ENCODE peak calls at places on chromosomes 16 and 17, in eight cellular contexts. V, Y, O, S, J, H, T and R are unnamed samples.

GRCh38 chr17:78432929-78433727 is 54.7 kb downstream of the PGS1 start:
- DNase-seq in V (no peak), Y (no peak), O (no peak), S (no peak), J (no peak), H (no peak), T (no peak), R (no peak)

GRCh38 chr17:82848022-82848592 is 8.3 kb upstream of the ZNF750 start:
- DNase-seq in V (no peak), Y (peak), O (no peak), S (peak), J (peak), H (no peak), T (no peak), R (no peak)

GRCh38 chr16:14510939-14511797 is 118.9 kb downstream of the PARN start:
- DNase-seq in V (no peak), Y (no peak), O (no peak), S (no peak), J (no peak), H (no peak), T (no peak), R (no peak)

GRCh38 chr17:80529104-80529903 is 15.3 kb upstream of the RPTOR start:
- DNase-seq in V (no peak), Y (no peak), O (no peak), S (no peak), J (no peak), H (no peak), T (no peak), R (no peak)

GRCh38 chr17:63181856-63182255 is 215.8 kb downstream of the TANC2 start:
- DNase-seq in V (no peak), Y (no peak), O (no peak), S (no peak), J (no peak), H (no peak), T (no peak), R (no peak)

GRCh38 chr16:88286301-88286923 is 96.3 kb upstream of the ZNF469 start:
- DNase-seq in V (no peak), Y (no peak), O (no peak), S (no peak), J (no peak), H (no peak), T (no peak), R (no peak)

GRCh38 chr16:57446530-57447141 is 549 bp downstream of the CIAPIN1 start:
- DNase-seq in V (no peak), Y (peak), O (peak), S (peak), J (peak), H (no peak), T (no peak), R (peak)

GRCh38 chr16:81778861-81779539 is at the start of gene PLCG2:
- DNase-seq in V (no peak), Y (peak), O (peak), S (peak), J (peak), H (peak), T (peak), R (peak)

GRCh38 chr16:58306327-58306726 is 11.5 kb upstream of the PRSS54 start:
- DNase-seq in V (peak), Y (no peak), O (peak), S (no peak), J (peak), H (no peak), T (no peak), R (peak)

GRCh38 chr17:62898239-62898864 is 67.7 kb upstream of the TANC2 start:
- DNase-seq in V (no peak), Y (no peak), O (no peak), S (no peak), J (no peak), H (no peak), T (no peak), R (no peak)

GRCh38 chr17:81885869-81886548 is 5.4 kb downstream of the ALYREF start:
- DNase-seq in V (no peak), Y (no peak), O (no peak), S (no peak), J (no peak), H (no peak), T (no peak), R (no peak)

DNA sequence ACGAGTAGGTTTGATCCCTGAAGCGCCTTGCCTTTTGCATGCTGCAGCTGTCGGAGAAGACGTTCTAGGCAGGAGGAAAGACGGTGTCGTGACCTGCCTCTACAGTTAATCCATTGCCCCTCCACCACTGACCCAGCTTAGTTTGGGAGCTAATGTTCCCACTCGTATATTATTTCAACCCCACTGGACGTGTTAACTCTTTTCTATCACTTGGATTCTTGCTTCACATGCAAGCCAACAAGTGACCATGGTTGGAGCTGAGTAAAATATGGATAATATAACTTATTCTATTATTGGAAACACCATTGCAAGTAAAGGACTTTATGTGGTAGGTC is 681 bp downstream of the CALCOCO2 start:
- DNase-seq in V (no peak), Y (no peak), O (no peak), S (no peak), J (no peak), H (no peak), T (no peak), R (no peak)
- TF ChIP-seq CTCF in V (no peak), Y (no peak), O (no peak), S (no peak), J (no peak), H (no peak), T (no peak), R (no peak)

GRCh38 chr17:60231234-60231633 is 81.5 kb downstream of the CA4 start:
- DNase-seq in V (no peak), Y (no peak), O (peak), S (no peak), J (no peak), H (no peak), T (no peak), R (no peak)
- TF ChIP-seq CTCF in V (peak), Y (no peak), O (peak), S (no peak), J (peak), H (no peak), T (peak), R (no peak)

GRCh38 chr17:40061532-40062038 is 1.2 kb upstream of the THRA start:
- DNase-seq in V (no peak), Y (no peak), O (no peak), S (no peak), J (no peak), H (no peak), T (no peak), R (no peak)

GRCh38 chr17:40063915-40064531 is 1.3 kb downstream of the THRA start:
- DNase-seq in V (no peak), Y (no peak), O (no peak), S (peak), J (peak), H (no peak), T (no peak), R (no peak)

GRCh38 chr17:40063034-40063765 is 435 bp downstream of the THRA start:
- DNase-seq in V (no peak), Y (peak), O (peak), S (peak), J (peak), H (no peak), T (peak), R (peak)

GRCh38 chr17:40060887-40061480 is 1.8 kb upstream of the THRA start:
- DNase-seq in V (no peak), Y (no peak), O (no peak), S (no peak), J (no peak), H (no peak), T (no peak), R (peak)

GRCh38 chr17:40062347-40063033 is at the start of gene THRA:
- DNase-seq in V (no peak), Y (peak), O (peak), S (peak), J (peak), H (peak), T (peak), R (peak)
- TF ChIP-seq CTCF in V (no peak), Y (no peak), O (no peak), S (peak), J (no peak), H (no peak), T (no peak), R (no peak)

DNA sequence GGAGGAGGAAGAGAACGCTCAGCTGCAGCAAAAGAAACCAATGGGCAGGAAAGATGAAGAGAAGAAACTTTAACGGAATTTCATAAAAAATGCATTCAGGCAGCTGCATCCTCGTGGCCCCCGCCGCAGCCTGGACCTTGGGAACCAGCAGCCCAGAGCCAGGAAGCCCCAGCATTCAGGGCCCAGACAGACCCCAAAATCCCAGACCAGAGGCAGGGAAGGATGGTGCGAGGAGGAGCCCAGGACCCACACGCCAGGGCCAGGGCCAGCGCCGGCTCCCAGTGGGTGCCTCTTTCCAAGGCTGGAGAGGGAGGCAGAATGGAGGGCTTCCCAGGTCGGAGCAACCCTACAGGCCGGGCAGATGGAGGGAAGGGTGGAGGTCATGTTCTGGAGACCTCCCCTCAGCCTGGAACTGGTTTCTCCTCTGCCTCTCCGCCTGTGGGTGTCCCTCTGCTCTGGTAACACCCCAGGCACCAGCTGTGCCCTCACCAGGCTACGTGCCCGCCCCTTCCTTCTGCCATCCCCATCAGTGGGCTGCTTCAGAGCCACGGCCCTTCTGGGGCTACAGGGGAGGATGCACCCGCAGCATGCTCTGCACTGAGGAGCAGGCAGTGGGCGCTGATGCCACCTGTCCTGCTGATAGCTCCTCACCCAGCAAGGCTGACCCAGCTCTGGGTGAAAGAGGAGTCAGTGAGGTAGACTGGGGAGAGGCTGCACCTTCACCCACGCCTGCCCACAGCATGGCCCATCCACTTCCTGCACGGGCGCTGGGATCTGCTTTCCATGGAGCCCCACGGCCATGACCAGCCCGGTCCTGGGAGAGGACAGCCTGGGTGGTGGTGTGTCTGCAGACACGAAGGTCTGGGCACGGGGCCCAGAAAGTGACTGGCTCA is 1.2 kb upstream of the MIF4GD start:
- DNase-seq in V (no peak), Y (no peak), O (peak), S (no peak), J (no peak), H (no peak), T (no peak), R (no peak)
- TF ChIP-seq CTCF in V (no peak), Y (no peak), O (peak), S (no peak), J (no peak), H (no peak), T (no peak), R (no peak)

DNA sequence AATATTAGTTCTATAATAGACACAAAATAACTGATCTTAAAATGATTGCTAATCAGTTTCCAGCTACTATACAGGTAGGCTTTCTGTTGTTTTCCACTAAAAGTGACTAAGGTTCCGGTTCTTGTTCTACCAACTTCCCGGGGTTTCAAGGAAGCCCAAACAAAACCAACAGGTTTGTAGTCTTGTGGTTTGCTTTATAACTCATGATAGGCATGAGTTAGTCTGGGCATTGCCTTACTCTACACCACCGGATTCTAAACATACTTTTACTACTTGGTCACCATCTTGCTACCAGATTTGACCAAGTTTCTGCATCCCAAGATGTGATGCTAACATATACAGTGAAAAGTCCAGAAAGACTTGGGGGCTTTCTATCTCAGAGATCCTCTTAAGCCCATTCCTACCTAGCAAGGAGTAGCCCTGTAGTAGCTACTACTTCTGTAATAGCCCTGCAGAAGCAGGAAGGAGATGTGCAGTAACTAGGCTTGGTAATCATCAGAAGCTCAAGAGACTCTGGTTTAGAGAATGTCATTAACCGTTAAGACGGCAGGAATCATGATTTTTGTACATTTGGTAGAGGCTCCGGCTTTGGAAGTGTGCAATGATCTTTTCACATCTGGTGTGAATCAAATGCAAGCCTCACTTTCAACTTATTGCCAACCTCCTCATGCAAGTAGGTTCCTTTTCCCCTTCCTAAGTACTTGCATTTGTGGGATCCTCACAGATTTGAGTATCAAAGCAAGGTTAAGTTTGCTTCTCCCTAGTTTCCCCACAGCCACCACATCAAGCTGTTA is 1.6 kb downstream of the FAM117A start:
- DNase-seq in V (no peak), Y (no peak), O (no peak), S (no peak), J (no peak), H (no peak), T (no peak), R (no peak)
- TF ChIP-seq CTCF in V (no peak), Y (no peak), O (no peak), S (no peak), J (no peak), H (no peak), T (no peak), R (no peak)